ENCODE peak calls at places on chromosome 13, in nine cellular contexts. I is uterus; Y is GM23338; F is ELF-1; J is GM13977; D is CD8-positive, alpha-beta memory T cell; L is suprapubic skin; O is fibroblast of mammary gland; T is stimulated activated CD4-positive, alpha-beta T cell treated with anti-CD3 and anti-CD28 coated beads, Interleukin-15, amount 100 ng/mL, for 1 hour. M is an unnamed sample.
A peak's percentile ranks its signal among the peaks of the same experiment; 100 is the strongest.

GRCh38 chr13:24149306-24150032 is 11.1 kb upstream of the SPATA13 start:
- DNase-seq in I (no peak), Y (no peak), F (no peak), J (no peak), D (no peak), L (no peak), O (peak; percentile 66), T (no peak), M (no peak)

GRCh38 chr13:45119469-45119989 is 781 bp upstream of the GTF2F2 start:
- DNase-seq in I (no peak), Y (no peak), F (no peak), J (peak; percentile 46), D (peak; percentile 82), L (no peak), O (peak; percentile 73), T (no peak), M (no peak)

GRCh38 chr13:33751151-33751550 is 66.8 kb upstream of the RFC3 start:
- DNase-seq in I (no peak), Y (no peak), F (no peak), J (no peak), D (no peak), L (no peak), O (peak; percentile 47), T (no peak), M (no peak)

GRCh38 chr13:42814868-42815267 is 33.5 kb downstream of the FAM216B start:
- DNase-seq in I (no peak), Y (no peak), F (no peak), J (no peak), D (no peak), L (no peak), O (peak; percentile 98), T (no peak), M (no peak)

GRCh38 chr13:27977476-27978300 is 8.6 kb upstream of the CDX2 start:
- DNase-seq in I (no peak), Y (peak; percentile 81), F (peak; percentile 69), J (peak; percentile 35), D (no peak), L (no peak), O (peak; percentile 29), T (no peak), M (no peak)

GRCh38 chr13:34156841-34157365 is 339.0 kb downstream of the RFC3 start:
- DNase-seq in I (peak; percentile 71), Y (no peak), F (peak; percentile 72), J (peak; percentile 38), D (no peak), L (peak; percentile 62), O (peak; percentile 94), T (peak; percentile 3), M (peak; percentile 40)

GRCh38 chr13:91142572-91142971 is 204.9 kb upstream of the MIR17HG start:
- DNase-seq in I (no peak), Y (no peak), F (no peak), J (no peak), D (no peak), L (no peak), O (peak; percentile 39), T (no peak), M (no peak)

GRCh38 chr13:60661514-60661913 is 264.5 kb downstream of the TDRD3 start:
- DNase-seq in I (no peak), Y (no peak), F (peak; percentile 65), J (no peak), D (no peak), L (no peak), O (no peak), T (no peak), M (no peak)

GRCh38 chr13:30872195-30872594 is 33.9 kb upstream of the MEDAG start:
- DNase-seq in I (no peak), Y (no peak), F (no peak), J (no peak), D (no peak), L (no peak), O (no peak), T (no peak), M (no peak)

GRCh38 chr13:32446220-32446619 is 18.3 kb upstream of the N4BP2L1 start:
- DNase-seq in I (no peak), Y (no peak), F (no peak), J (no peak), D (no peak), L (no peak), O (no peak), T (no peak), M (no peak)

GRCh38 chr13:28336193-28336657 is 158.7 kb downstream of the FLT1 start:
- DNase-seq in I (peak; percentile 21), Y (no peak), F (no peak), J (no peak), D (no peak), L (no peak), O (no peak), T (no peak), M (no peak)

GRCh38 chr13:34044041-34044440 is 226.1 kb downstream of the RFC3 start:
- DNase-seq in I (no peak), Y (no peak), F (no peak), J (no peak), D (no peak), L (no peak), O (no peak), T (no peak), M (no peak)

GRCh38 chr13:114200673-114201005 is 21.6 kb downstream of the CFAP97D2 start:
- DNase-seq in I (no peak), Y (peak; percentile 80), F (peak; percentile 65), J (no peak), D (no peak), L (no peak), O (peak; percentile 14), T (no peak), M (no peak)

GRCh38 chr13:29532136-29532535 is 63.4 kb downstream of the SLC7A1 start:
- DNase-seq in I (no peak), Y (no peak), F (no peak), J (no peak), D (no peak), L (peak; percentile 19), O (no peak), T (no peak), M (no peak)

GRCh38 chr13:102863590-102863989 is 17.8 kb downstream of the ERCC5 start:
- DNase-seq in I (no peak), Y (no peak), F (no peak), J (no peak), D (no peak), L (no peak), O (no peak), T (no peak), M (no peak)

GRCh38 chr13:49113526-49114286 is 106.4 kb upstream of the MLNR start:
- DNase-seq in I (no peak), Y (no peak), F (no peak), J (no peak), D (no peak), L (no peak), O (peak; percentile 78), T (no peak), M (peak; percentile 22)

GRCh38 chr13:49466240-49466914 is 22.3 kb downstream of the SETDB2 start:
- DNase-seq in I (no peak), Y (no peak), F (no peak), J (no peak), D (no peak), L (no peak), O (no peak), T (no peak), M (no peak)

GRCh38 chr13:51793570-51794273 is 10.2 kb downstream of the DHRS12 start:
- DNase-seq in I (no peak), Y (no peak), F (no peak), J (peak; percentile 51), D (no peak), L (peak; percentile 43), O (peak; percentile 85), T (no peak), M (peak; percentile 56)

GRCh38 chr13:77274126-77274525 is 52.8 kb downstream of the MYCBP2 start:
- DNase-seq in I (no peak), Y (no peak), F (no peak), J (no peak), D (no peak), L (no peak), O (no peak), T (no peak), M (no peak)

GRCh38 chr13:48580886-48581285 is 48.0 kb upstream of the RCBTB2 start:
- DNase-seq in I (no peak), Y (no peak), F (no peak), J (no peak), D (no peak), L (no peak), O (peak; percentile 38), T (no peak), M (no peak)

GRCh38 chr13:19586904-19587634 is 25.7 kb upstream of the TPTE2 start:
- DNase-seq in I (no peak), Y (peak; percentile 50), F (peak; percentile 31), J (peak; percentile 63), D (peak; percentile 63), L (no peak), O (peak; percentile 47), T (peak; percentile 58), M (peak; percentile 78)

GRCh38 chr13:93227280-93227905 is 786 bp downstream of the GPC6 start:
- DNase-seq in I (no peak), Y (peak; percentile 66), F (peak; percentile 79), J (no peak), D (no peak), L (peak; percentile 59), O (peak; percentile 46), T (no peak), M (no peak)

GRCh38 chr13:45385320-45385719 is 32.9 kb downstream of the SLC25A30 start:
- DNase-seq in I (no peak), Y (no peak), F (no peak), J (no peak), D (no peak), L (no peak), O (no peak), T (no peak), M (no peak)

GRCh38 chr13:49371943-49372636 is 71.8 kb downstream of the CAB39L start:
- DNase-seq in I (no peak), Y (no peak), F (no peak), J (no peak), D (peak; percentile 49), L (no peak), O (no peak), T (no peak), M (no peak)

GRCh38 chr13:20161275-20161950 is 561 bp upstream of the GJA3 start:
- DNase-seq in I (no peak), Y (peak; percentile 50), F (peak; percentile 38), J (peak; percentile 59), D (peak; percentile 58), L (no peak), O (no peak), T (peak; percentile 41), M (no peak)

GRCh38 chr13:30429721-30430694 is 7.7 kb downstream of the UBE2L5 start:
- DNase-seq in I (no peak), Y (no peak), F (no peak), J (peak; percentile 31), D (no peak), L (no peak), O (peak; percentile 95), T (no peak), M (peak; percentile 51)

GRCh38 chr13:99320693-99321481 is 13.7 kb upstream of the GPR183 start:
- DNase-seq in I (no peak), Y (no peak), F (no peak), J (no peak), D (peak; percentile 52), L (no peak), O (peak; percentile 94), T (no peak), M (peak; percentile 80)

GRCh38 chr13:97866751-97867150 is 86.7 kb upstream of the IPO5 start:
- DNase-seq in I (no peak), Y (no peak), F (no peak), J (no peak), D (no peak), L (no peak), O (no peak), T (no peak), M (no peak)

M was measured in SIG-M5.